ENCODE peak calls at places on chromosomes 12 and 14, in eight cellular contexts. O, X, F, V, J, E, W and C are unnamed samples.

GRCh38 chr12:2390850-2391390 is 338.1 kb downstream of the CACNA1C start:
- DNase-seq in O (no peak), X (no peak), F (no peak), V (no peak), J (no peak), E (no peak), W (no peak), C (no peak)

GRCh38 chr14:81655423-81656314 is 122.0 kb upstream of the SEL1L start:
- DNase-seq in O (no peak), X (no peak), F (peak; percentile 4), V (no peak), J (no peak), E (no peak), W (no peak), C (no peak)

GRCh38 chr12:94563261-94563660 is 87.1 kb downstream of the TMCC3 start:
- DNase-seq in O (no peak), X (no peak), F (no peak), V (no peak), J (no peak), E (no peak), W (no peak), C (no peak)

GRCh38 chr12:19402743-19403400 is 36.4 kb upstream of the AEBP2 start:
- DNase-seq in O (no peak), X (peak; percentile 20), F (no peak), V (peak; percentile 66), J (no peak), E (peak; percentile 72), W (peak; percentile 26), C (no peak)

GRCh38 chr12:57611810-57612710 is 825 bp downstream of the ARHGEF25 start:
- DNase-seq in O (no peak), X (no peak), F (no peak), V (no peak), J (no peak), E (no peak), W (no peak), C (no peak)

GRCh38 chr14:104001003-104001402 is 58.7 kb upstream of the RD3L start:
- DNase-seq in O (no peak), X (no peak), F (peak; percentile 32), V (no peak), J (peak; percentile 31), E (no peak), W (no peak), C (no peak)

GRCh38 chr12:88579941-88580871 is at the start of gene KITLG:
- DNase-seq in O (peak; percentile 77), X (peak; percentile 87), F (peak; percentile 55), V (peak; percentile 89), J (peak; percentile 91), E (peak; percentile 94), W (peak; percentile 90), C (peak; percentile 76)

GRCh38 chr12:53427905-53428594 is 4.4 kb downstream of the AMHR2 start:
- DNase-seq in O (peak; percentile 70), X (peak; percentile 92), F (no peak), V (peak; percentile 54), J (peak; percentile 97), E (no peak), W (no peak), C (peak; percentile 90)

GRCh38 chr12:47034661-47035060 is 44.8 kb upstream of the PCED1B start:
- DNase-seq in O (no peak), X (no peak), F (no peak), V (no peak), J (no peak), E (no peak), W (no peak), C (no peak)

GRCh38 chr12:42961395-42961794 is 371.8 kb upstream of the PRICKLE1 start:
- DNase-seq in O (peak; percentile 63), X (no peak), F (no peak), V (peak; percentile 63), J (peak; percentile 97), E (no peak), W (peak; percentile 12), C (peak; percentile 78)

GRCh38 chr12:88303335-88303734 is 161.2 kb downstream of the TMTC3 start:
- DNase-seq in O (no peak), X (no peak), F (no peak), V (no peak), J (no peak), E (no peak), W (no peak), C (no peak)

GRCh38 chr14:76152333-76152681 is 585 bp downstream of the GPATCH2L start:
- DNase-seq in O (peak; percentile 53), X (peak; percentile 86), F (peak; percentile 92), V (peak; percentile 81), J (peak; percentile 80), E (peak; percentile 77), W (peak; percentile 33), C (peak; percentile 88)

GRCh38 chr12:131108171-131108955 is 154.7 kb downstream of the ADGRD1 start:
- DNase-seq in O (no peak), X (no peak), F (no peak), V (no peak), J (no peak), E (peak; percentile 32), W (no peak), C (no peak)

GRCh38 chr12:111436811-111437210 is 31.1 kb downstream of the SH2B3 start:
- DNase-seq in O (no peak), X (no peak), F (no peak), V (no peak), J (no peak), E (no peak), W (no peak), C (no peak)

GRCh38 chr12:106790020-106790419 is 15.5 kb downstream of the RIC8B start:
- DNase-seq in O (no peak), X (no peak), F (no peak), V (no peak), J (peak; percentile 28), E (no peak), W (no peak), C (no peak)

GRCh38 chr12:47530050-47530449 is 175.8 kb downstream of the RPAP3 start:
- DNase-seq in O (no peak), X (no peak), F (no peak), V (no peak), J (no peak), E (no peak), W (no peak), C (no peak)

GRCh38 chr12:116712458-116713303 is 25.2 kb downstream of the SPRING1 start:
- DNase-seq in O (no peak), X (no peak), F (no peak), V (no peak), J (no peak), E (no peak), W (no peak), C (peak; percentile 46)

GRCh38 chr12:116710367-116710766 is 27.5 kb downstream of the SPRING1 start:
- DNase-seq in O (no peak), X (no peak), F (no peak), V (no peak), J (no peak), E (no peak), W (no peak), C (no peak)

GRCh38 chr12:116717466-116718457 is 20.1 kb downstream of the SPRING1 start:
- DNase-seq in O (no peak), X (peak; percentile 34), F (no peak), V (no peak), J (no peak), E (no peak), W (no peak), C (no peak)

GRCh38 chr12:116714175-116714574 is 23.7 kb downstream of the SPRING1 start:
- DNase-seq in O (no peak), X (no peak), F (peak; percentile 86), V (no peak), J (no peak), E (no peak), W (no peak), C (no peak)

DNA sequence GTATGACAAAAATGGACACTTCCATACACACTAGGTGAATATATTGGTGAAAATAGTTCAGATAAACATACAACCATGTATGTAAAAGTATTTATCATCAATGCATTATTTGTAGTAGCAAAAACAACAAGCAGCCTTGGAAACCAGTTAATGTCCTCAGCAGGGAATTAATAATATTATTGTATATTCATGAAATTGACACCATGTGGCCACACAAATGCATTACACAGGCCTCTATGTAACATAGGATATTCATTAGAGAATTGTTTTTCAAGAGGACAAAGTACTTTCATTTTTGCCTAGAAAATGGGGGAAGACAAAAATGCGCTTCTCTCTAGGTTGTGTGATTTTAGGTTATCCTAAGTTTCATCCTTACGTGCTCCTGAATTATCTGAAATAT is 24.3 kb downstream of the SPRING1 start:
- DNase-seq in O (no peak), X (no peak), F (no peak), V (no peak), J (no peak), E (no peak), W (no peak), C (no peak)
- TF ChIP-seq CTCF in O (no peak), X (no peak), F (no peak), V (no peak), J (peak; percentile 39), E (no peak), W (no peak), C (no peak)

GRCh38 chr12:103705927-103706326 is 118.9 kb downstream of the STAB2 start:
- DNase-seq in O (no peak), X (no peak), F (peak; percentile 22), V (no peak), J (peak; percentile 48), E (no peak), W (no peak), C (no peak)
- TF ChIP-seq CTCF in O (no peak), X (no peak), F (peak; percentile 32), V (no peak), J (peak; percentile 58), E (no peak), W (no peak), C (no peak)

GRCh38 chr12:7629465-7629864 is 36.2 kb downstream of the APOBEC1 start:
- DNase-seq in O (no peak), X (no peak), F (no peak), V (no peak), J (no peak), E (no peak), W (no peak), C (no peak)

GRCh38 chr12:7628401-7628961 is 37.2 kb downstream of the APOBEC1 start:
- DNase-seq in O (no peak), X (no peak), F (no peak), V (no peak), J (no peak), E (no peak), W (no peak), C (no peak)
- TF ChIP-seq CTCF in O (no peak), X (no peak), F (no peak), V (no peak), J (no peak), E (no peak), W (no peak), C (no peak)

DNA sequence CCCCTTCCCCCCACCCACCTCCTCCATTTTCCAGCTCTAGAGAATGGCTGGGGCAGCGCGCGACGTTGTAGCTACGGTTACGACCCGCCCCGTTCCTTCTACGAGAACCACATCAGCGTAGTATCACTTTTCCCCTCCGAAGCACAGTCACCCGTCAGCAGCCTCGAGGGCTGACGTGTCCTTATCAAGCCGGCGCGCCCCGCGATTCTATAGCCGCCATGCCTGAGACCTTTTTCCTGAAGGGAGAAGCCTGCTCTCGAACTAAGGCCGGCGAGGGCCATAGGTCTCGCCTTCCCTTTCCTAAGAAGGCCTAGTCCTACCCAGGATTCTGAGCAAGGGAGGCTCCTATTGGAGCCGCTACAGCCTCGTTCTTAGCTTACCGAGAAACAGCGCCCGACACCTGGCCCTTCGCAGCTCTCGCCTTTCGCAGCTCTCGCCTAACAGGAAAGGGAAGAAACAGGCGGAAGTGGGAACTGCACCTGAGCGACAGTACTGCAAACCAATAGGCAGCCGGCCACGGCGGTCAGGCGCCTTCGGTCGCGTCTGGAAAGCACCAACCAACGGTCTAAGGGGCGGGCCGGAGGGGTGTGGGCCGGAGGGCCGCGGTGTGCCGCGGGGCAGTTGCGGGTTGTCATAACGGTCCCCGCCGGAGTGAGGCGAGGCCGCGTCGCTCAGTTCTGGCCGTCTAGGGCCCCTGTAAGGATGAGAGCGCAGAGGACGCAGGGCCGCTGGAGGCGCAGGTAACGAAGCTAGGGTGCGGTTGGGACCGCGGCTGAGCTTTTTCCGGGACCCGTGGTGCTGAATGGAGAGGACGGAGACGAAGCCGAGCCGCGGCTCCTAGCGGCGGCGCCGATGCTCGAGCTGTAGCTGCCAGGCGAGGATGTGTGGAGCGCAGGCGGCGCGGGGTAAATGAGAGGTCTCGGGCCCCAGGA is at the start of the genes MGAT2 and RPL36AL:
- DNase-seq in O (peak; percentile 98), X (peak; percentile 99), F (peak; percentile 98), V (peak; percentile 98), J (peak; percentile 99), E (peak; percentile 99), W (peak; percentile 99), C (peak; percentile 96)
- TF ChIP-seq CTCF in O (peak; percentile 53), X (peak; percentile 39), F (no peak), V (no peak), J (peak; percentile 31), E (no peak), W (no peak), C (peak; percentile 30)